ENCODE peak calls at places on chromosomes 1 and 21, in five cellular contexts. One of them, this sample, is unnamed. For H3K4me1, the result is how much of the 10 kb centered on the place peaks cover.

GRCh38 chr1:20147846-20148570 is 8.9 kb downstream of the PLA2G2F start:
- DNase-seq in tibial artery: no peak
- DNase-seq in mammary epithelial cell: no peak
- DNase-seq in tibial nerve: no peak
- DNase-seq in left ventricle myocardium inferior: no peak
- DNase-seq in this sample: no peak

GRCh38 chr1:7374761-7375160 is 396.3 kb upstream of the VAMP3 start:
- DNase-seq in left ventricle myocardium inferior: no peak
- DNase-seq in tibial artery: no peak
- DNase-seq in tibial nerve: no peak
- DNase-seq in mammary epithelial cell: no peak
- DNase-seq in this sample: no peak

GRCh38 chr1:179876289-179876715 is 1.3 kb downstream of the TOR1AIP2 start:
- DNase-seq in tibial artery: no peak
- DNase-seq in left ventricle myocardium inferior: no peak
- DNase-seq in mammary epithelial cell: peak
- DNase-seq in tibial nerve: no peak
- DNase-seq in this sample: peak

GRCh38 chr1:173866462-173866861 is 1.3 kb downstream of the GAS5 start:
- DNase-seq in left ventricle myocardium inferior: no peak
- DNase-seq in mammary epithelial cell: no peak
- DNase-seq in tibial artery: no peak
- DNase-seq in tibial nerve: no peak
- DNase-seq in this sample: no peak

GRCh38 chr1:229227298-229227919 is 43.5 kb upstream of the RAB4A start:
- DNase-seq in tibial artery: peak
- DNase-seq in mammary epithelial cell: peak
- DNase-seq in tibial nerve: peak
- DNase-seq in left ventricle myocardium inferior: peak
- DNase-seq in this sample: peak

GRCh38 chr1:40625476-40626382 is 39.8 kb downstream of the RIMS3 start:
- DNase-seq in tibial nerve: no peak
- DNase-seq in mammary epithelial cell: peak
- DNase-seq in left ventricle myocardium inferior: no peak
- DNase-seq in tibial artery: no peak
- DNase-seq in this sample: no peak

GRCh38 chr1:232951605-232952004 is 1.2 kb downstream of the NTPCR start:
- DNase-seq in tibial artery: no peak
- DNase-seq in mammary epithelial cell: no peak
- DNase-seq in left ventricle myocardium inferior: no peak
- DNase-seq in tibial nerve: no peak
- DNase-seq in this sample: no peak

GRCh38 chr1:96964761-96965160 is 243.2 kb downstream of the PTBP2 start:
- DNase-seq in tibial artery: no peak
- DNase-seq in tibial nerve: no peak
- DNase-seq in mammary epithelial cell: no peak
- DNase-seq in left ventricle myocardium inferior: no peak
- DNase-seq in this sample: no peak

GRCh38 chr21:22056904-22057303 is 1058.7 kb downstream of the NCAM2 start:
- DNase-seq in tibial nerve: no peak
- DNase-seq in tibial artery: no peak
- DNase-seq in mammary epithelial cell: no peak
- DNase-seq in left ventricle myocardium inferior: no peak
- DNase-seq in this sample: no peak

GRCh38 chr1:232571523-232571922 is 58.4 kb downstream of the SIPA1L2 start:
- DNase-seq in left ventricle myocardium inferior: no peak
- DNase-seq in tibial artery: no peak
- DNase-seq in mammary epithelial cell: peak
- DNase-seq in tibial nerve: no peak
- DNase-seq in this sample: no peak

GRCh38 chr21:30831194-30831765 is 1.7 kb upstream of the KRTAP7-1 start:
- DNase-seq in mammary epithelial cell: peak
- DNase-seq in tibial nerve: no peak
- DNase-seq in tibial artery: no peak
- DNase-seq in left ventricle myocardium inferior: no peak
- DNase-seq in this sample: no peak

DNA sequence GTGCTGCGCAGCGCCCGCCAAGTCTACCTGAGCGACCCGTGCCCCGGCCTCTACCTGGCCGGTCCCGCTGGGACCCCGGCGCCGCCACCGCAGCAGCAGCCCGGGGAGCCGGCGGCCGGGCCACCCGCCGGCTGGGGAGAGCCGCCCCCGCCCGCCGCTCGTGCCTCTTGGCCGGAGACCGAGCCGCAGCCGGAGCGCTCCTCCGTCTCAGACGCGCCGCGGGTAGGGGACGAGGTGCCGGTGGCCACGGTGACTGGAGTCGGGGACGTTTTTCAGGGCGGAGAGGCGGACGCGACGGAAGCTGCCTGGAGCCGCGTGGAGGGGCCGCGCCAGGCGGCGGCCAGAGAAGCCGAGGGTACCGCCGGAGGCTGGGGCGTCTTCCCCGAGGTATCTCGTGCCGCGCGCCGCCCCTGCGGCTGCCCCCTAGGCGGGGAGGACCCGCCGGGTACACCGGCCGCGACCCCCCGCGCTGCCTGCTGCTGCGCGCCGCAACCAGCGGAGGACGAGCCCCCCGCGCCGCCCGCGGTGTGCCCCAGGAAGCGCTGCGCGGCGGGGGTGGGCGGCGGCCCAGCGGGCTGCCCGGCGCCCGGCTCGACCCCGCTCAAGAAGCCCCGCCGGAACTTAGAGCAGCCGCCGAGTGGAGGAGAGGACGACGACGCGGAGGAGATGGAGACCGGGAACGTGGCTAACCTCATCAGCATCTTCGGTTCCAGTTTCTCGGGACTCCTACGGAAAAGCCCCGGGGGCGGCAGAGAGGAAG is 697 bp downstream of the IER5 start:
- DNase-seq in left ventricle myocardium inferior: peak
- DNase-seq in tibial nerve: no peak
- DNase-seq in tibial artery: no peak
- DNase-seq in mammary epithelial cell: no peak
- DNase-seq in this sample: no peak
- H3K4me1 ChIP-seq in left ventricle myocardium inferior: half or more
- H3K4me1 ChIP-seq in tibial nerve: under half
- H3K4me1 ChIP-seq in tibial artery: under half
- H3K4me1 ChIP-seq in mammary epithelial cell: under half
- H3K4me1 ChIP-seq in this sample: under half

GRCh38 chr1:37999434-38000232 is 5.7 kb downstream of the FHL3 start:
- DNase-seq in left ventricle myocardium inferior: peak
- DNase-seq in tibial artery: peak
- DNase-seq in tibial nerve: no peak
- DNase-seq in mammary epithelial cell: no peak
- DNase-seq in this sample: peak

GRCh38 chr1:37998089-37998808 is 7.1 kb downstream of the FHL3 start:
- DNase-seq in tibial nerve: no peak
- DNase-seq in mammary epithelial cell: no peak
- DNase-seq in left ventricle myocardium inferior: no peak
- DNase-seq in tibial artery: no peak
- DNase-seq in this sample: no peak

GRCh38 chr1:37995773-37996379 is 6.1 kb upstream of the SF3A3 start:
- DNase-seq in left ventricle myocardium inferior: peak
- DNase-seq in tibial nerve: peak
- DNase-seq in tibial artery: peak
- DNase-seq in mammary epithelial cell: no peak
- DNase-seq in this sample: peak

GRCh38 chr1:37998913-37999433 is 6.3 kb downstream of the FHL3 start:
- DNase-seq in left ventricle myocardium inferior: no peak
- DNase-seq in tibial nerve: no peak
- DNase-seq in tibial artery: no peak
- DNase-seq in mammary epithelial cell: no peak
- DNase-seq in this sample: no peak

GRCh38 chr1:37997256-37998088 is 7.7 kb upstream of the SF3A3 start:
- DNase-seq in tibial artery: no peak
- DNase-seq in mammary epithelial cell: no peak
- DNase-seq in left ventricle myocardium inferior: no peak
- DNase-seq in tibial nerve: no peak
- DNase-seq in this sample: no peak
- H3K4me1 ChIP-seq in tibial artery: under half
- H3K4me1 ChIP-seq in mammary epithelial cell: half or more
- H3K4me1 ChIP-seq in left ventricle myocardium inferior: half or more
- H3K4me1 ChIP-seq in tibial nerve: under half
- H3K4me1 ChIP-seq in this sample: under half

GRCh38 chr1:223007250-223007649 is 135.8 kb downstream of the TLR5 start:
- DNase-seq in tibial artery: no peak
- DNase-seq in left ventricle myocardium inferior: no peak
- DNase-seq in mammary epithelial cell: no peak
- DNase-seq in tibial nerve: no peak
- DNase-seq in this sample: no peak

GRCh38 chr1:223010552-223011229 is 132.4 kb downstream of the TLR5 start:
- DNase-seq in tibial nerve: no peak
- DNase-seq in left ventricle myocardium inferior: no peak
- DNase-seq in tibial artery: no peak
- DNase-seq in mammary epithelial cell: no peak
- DNase-seq in this sample: no peak

GRCh38 chr1:223009421-223009820 is 133.6 kb downstream of the TLR5 start:
- DNase-seq in left ventricle myocardium inferior: no peak
- DNase-seq in mammary epithelial cell: no peak
- DNase-seq in tibial nerve: no peak
- DNase-seq in tibial artery: no peak
- DNase-seq in this sample: no peak

GRCh38 chr1:223007935-223008334 is 135.1 kb downstream of the TLR5 start:
- DNase-seq in tibial artery: no peak
- DNase-seq in mammary epithelial cell: no peak
- DNase-seq in tibial nerve: no peak
- DNase-seq in left ventricle myocardium inferior: no peak
- DNase-seq in this sample: no peak

GRCh38 chr1:223008808-223009207 is 134.2 kb downstream of the TLR5 start:
- DNase-seq in tibial artery: no peak
- DNase-seq in mammary epithelial cell: no peak
- DNase-seq in tibial nerve: no peak
- DNase-seq in left ventricle myocardium inferior: no peak
- DNase-seq in this sample: no peak
- H3K4me1 ChIP-seq in tibial artery: under half
- H3K4me1 ChIP-seq in mammary epithelial cell: under half
- H3K4me1 ChIP-seq in tibial nerve: under half
- H3K4me1 ChIP-seq in left ventricle myocardium inferior: under half
- H3K4me1 ChIP-seq in this sample: under half

DNA sequence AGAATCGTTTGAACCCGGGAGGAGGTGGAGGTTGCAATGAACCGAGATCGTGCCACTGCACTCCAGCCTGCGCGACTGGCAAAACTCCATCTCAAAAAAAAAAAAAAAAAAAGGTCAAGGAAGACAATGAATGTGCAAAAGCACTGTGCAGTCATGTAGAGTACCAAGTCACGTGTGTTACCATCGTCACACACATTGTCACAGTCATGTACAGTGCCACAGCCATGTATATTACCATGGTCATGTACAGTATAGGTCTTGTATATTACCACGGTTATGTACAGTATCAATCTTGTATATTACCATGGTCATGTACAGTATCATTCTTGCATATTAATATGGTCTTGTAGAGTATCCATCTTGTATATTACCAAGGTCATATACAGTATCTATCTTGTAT is 13.0 kb downstream of the DHRS3 start:
- DNase-seq in left ventricle myocardium inferior: no peak
- DNase-seq in tibial nerve: no peak
- DNase-seq in mammary epithelial cell: no peak
- DNase-seq in tibial artery: no peak
- DNase-seq in this sample: no peak
- H3K4me1 ChIP-seq in left ventricle myocardium inferior: half or more
- H3K4me1 ChIP-seq in tibial nerve: under half
- H3K4me1 ChIP-seq in mammary epithelial cell: under half
- H3K4me1 ChIP-seq in tibial artery: under half
- H3K4me1 ChIP-seq in this sample: under half

DNA sequence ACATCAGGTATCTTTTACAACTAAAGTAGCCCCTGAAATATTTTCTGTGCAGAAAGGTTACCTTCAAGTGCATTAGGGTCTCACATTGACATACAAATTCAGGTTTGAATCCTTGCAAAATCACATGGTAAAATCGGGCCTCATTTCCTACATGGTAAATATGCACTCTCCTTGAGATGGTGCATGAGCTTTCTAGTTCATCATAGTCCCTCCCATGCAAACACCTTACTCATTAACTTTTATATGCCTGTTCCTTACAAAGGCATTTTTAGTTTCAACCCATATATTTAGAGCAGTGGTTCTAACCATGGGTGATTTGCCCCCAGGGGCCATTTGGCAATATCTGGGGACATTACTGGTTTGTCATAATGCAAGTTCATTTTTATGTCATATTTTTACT is 37.2 kb downstream of the PBX1 start:
- DNase-seq in left ventricle myocardium inferior: no peak
- DNase-seq in tibial nerve: no peak
- DNase-seq in tibial artery: no peak
- DNase-seq in mammary epithelial cell: no peak
- DNase-seq in this sample: no peak
- H3K4me1 ChIP-seq in left ventricle myocardium inferior: under half
- H3K4me1 ChIP-seq in tibial nerve: under half
- H3K4me1 ChIP-seq in tibial artery: under half
- H3K4me1 ChIP-seq in mammary epithelial cell: under half
- H3K4me1 ChIP-seq in this sample: under half